ENCODE peak calls at places on chromosomes 12 and 14, in six cellular contexts. E is AG08396; J is naive thymus-derived CD8-positive, alpha-beta T cell; Y is RPMI7951; O is mucosa of descending colon; H is left lung. D is an unnamed sample.

GRCh38 chr12:6363330-6364036 is 11.9 kb downstream of the SCNN1A start:
- DNase-seq in E (peak; percentile 95), J (peak; percentile 58), Y (peak; percentile 61), O (peak; percentile 90), H (peak; percentile 84), D (no peak)

GRCh38 chr14:97848351-97848980 is 1051.3 kb downstream of the VRK1 start:
- DNase-seq in E (no peak), J (no peak), Y (no peak), O (no peak), H (no peak), D (no peak)

GRCh38 chr14:54364555-54365415 is 32.0 kb upstream of the CDKN3 start:
- DNase-seq in E (no peak), J (no peak), Y (peak; percentile 51), O (no peak), H (no peak), D (no peak)

GRCh38 chr12:14999421-15000047 is 26.7 kb downstream of the PDE6H start:
- DNase-seq in E (no peak), J (no peak), Y (peak; percentile 48), O (no peak), H (no peak), D (peak; percentile 59)

GRCh38 chr12:54197037-54197909 is 8.5 kb upstream of the SMUG1 start:
- DNase-seq in E (no peak), J (no peak), Y (peak; percentile 63), O (no peak), H (no peak), D (no peak)

GRCh38 chr12:45794422-45794821 is 64.9 kb downstream of the ARID2 start:
- DNase-seq in E (no peak), J (no peak), Y (no peak), O (no peak), H (no peak), D (no peak)

GRCh38 chr12:98808243-98808895 is 163.3 kb downstream of the APAF1 start:
- DNase-seq in E (no peak), J (no peak), Y (no peak), O (no peak), H (no peak), D (no peak)

GRCh38 chr12:122834229-122834920 is 882 bp upstream of the HIP1R start:
- DNase-seq in E (peak; percentile 70), J (no peak), Y (peak; percentile 53), O (peak; percentile 67), H (peak; percentile 37), D (peak; percentile 50)

GRCh38 chr12:124967016-124967739 is 21.8 kb downstream of the DHX37 start:
- DNase-seq in E (no peak), J (no peak), Y (no peak), O (no peak), H (no peak), D (no peak)

GRCh38 chr14:25887251-25887908 is 710.5 kb downstream of the NOVA1 start:
- DNase-seq in E (no peak), J (no peak), Y (no peak), O (no peak), H (no peak), D (no peak)

GRCh38 chr14:23294734-23295561 is 7.7 kb downstream of the PPP1R3E start:
- DNase-seq in E (peak; percentile 23), J (peak; percentile 40), Y (peak; percentile 49), O (peak; percentile 39), H (no peak), D (peak; percentile 70)

GRCh38 chr14:74763803-74764531 is 851 bp downstream of the YLPM1 start:
- DNase-seq in E (no peak), J (no peak), Y (peak; percentile 16), O (no peak), H (peak; percentile 32), D (no peak)

GRCh38 chr12:90953956-90954421 is 987 bp downstream of the CCER1 start:
- DNase-seq in E (no peak), J (no peak), Y (no peak), O (no peak), H (no peak), D (no peak)

GRCh38 chr14:20578784-20579502 is 8.9 kb downstream of the RNASE11 start:
- DNase-seq in E (no peak), J (no peak), Y (no peak), O (no peak), H (no peak), D (no peak)

GRCh38 chr12:122413516-122414404 is 8.7 kb downstream of the CLIP1 start:
- DNase-seq in E (no peak), J (no peak), Y (peak; percentile 29), O (no peak), H (no peak), D (no peak)

GRCh38 chr12:57429473-57430116 is 1.2 kb downstream of the R3HDM2 start:
- DNase-seq in E (peak; percentile 22), J (no peak), Y (peak; percentile 3), O (no peak), H (no peak), D (no peak)

GRCh38 chr12:102879144-102879763 is 37.8 kb downstream of the PAH start:
- DNase-seq in E (peak; percentile 26), J (no peak), Y (peak; percentile 63), O (no peak), H (peak; percentile 40), D (peak; percentile 74)